ENCODE peak calls at places on chromosomes 13 and 19, in four cellular contexts. L is stomach, U is HCT116, J is gastrocnemius medialis. F is an unnamed sample.

GRCh38 chr19:4057913-4058695 is 8.6 kb downstream of the ZBTB7A start:
- DNase-seq in L (peak), U (peak), J (peak), F (peak)

GRCh38 chr19:14325863-14326262 is 55.4 kb upstream of the ADGRE5 start:
- DNase-seq in L (no peak), U (no peak), J (no peak), F (no peak)

GRCh38 chr13:37657134-37657533 is 58.6 kb upstream of the POSTN start:
- DNase-seq in L (no peak), U (no peak), J (no peak), F (no peak)

GRCh38 chr19:48613024-48613851 is 1.6 kb downstream of the FAM83E start:
- DNase-seq in L (peak), U (no peak), J (no peak), F (no peak)

GRCh38 chr19:13825489-13826475 is 30.5 kb downstream of the ZSWIM4 start:
- DNase-seq in L (no peak), U (no peak), J (no peak), F (no peak)

GRCh38 chr19:37334179-37335071 is 36.5 kb upstream of the ZNF527 start:
- DNase-seq in L (peak), U (no peak), J (peak), F (peak)

GRCh38 chr19:6023085-6023682 is 45.2 kb upstream of the RANBP3 start:
- DNase-seq in L (no peak), U (no peak), J (no peak), F (peak)

GRCh38 chr13:23965346-23965745 is 68.0 kb upstream of the C1QTNF9B start:
- DNase-seq in L (no peak), U (no peak), J (no peak), F (no peak)

GRCh38 chr19:11458236-11458900 is 22.5 kb downstream of the ELAVL3 start:
- DNase-seq in L (no peak), U (no peak), J (no peak), F (no peak)

GRCh38 chr13:60572003-60572792 is 175.2 kb downstream of the TDRD3 start:
- DNase-seq in L (no peak), U (no peak), J (no peak), F (no peak)

GRCh38 chr13:24338721-24339120 is 29.3 kb downstream of the C1QTNF9 start:
- DNase-seq in L (no peak), U (no peak), J (no peak), F (no peak)

GRCh38 chr19:33064117-33064777 is 441 bp downstream of the RHPN2 start:
- DNase-seq in L (peak), U (no peak), J (no peak), F (no peak)

GRCh38 chr19:29191005-29191404 is 21.9 kb downstream of the UQCRFS1 start:
- DNase-seq in L (no peak), U (no peak), J (no peak), F (no peak)

GRCh38 chr19:43463381-43464088 is 1.9 kb downstream of the LYPD3 start:
- DNase-seq in L (peak), U (peak), J (peak), F (peak)

GRCh38 chr19:16073988-16074387 is 2.3 kb upstream of the TPM4 start:
- DNase-seq in L (no peak), U (no peak), J (no peak), F (no peak)

GRCh38 chr19:50794778-50795664 is 4.8 kb downstream of the ACP4 start:
- DNase-seq in L (no peak), U (no peak), J (no peak), F (no peak)

GRCh38 chr13:49183672-49184315 is 36.3 kb upstream of the MLNR start:
- DNase-seq in L (no peak), U (no peak), J (no peak), F (no peak)

GRCh38 chr19:18745012-18745735 is 45.9 kb downstream of the COMP start:
- DNase-seq in L (no peak), U (no peak), J (no peak), F (peak)

GRCh38 chr19:47315125-47315821 is 5.6 kb downstream of the C5AR1 start:
- DNase-seq in L (peak), U (peak), J (peak), F (peak)

GRCh38 chr19:7679017-7679720 is 1.5 kb upstream of the TRAPPC5 start:
- DNase-seq in L (no peak), U (no peak), J (no peak), F (peak)

GRCh38 chr13:61751039-61751438 is 335.4 kb upstream of the PCDH20 start:
- DNase-seq in L (no peak), U (no peak), J (no peak), F (no peak)

GRCh38 chr13:59664586-59664985 is 499.1 kb downstream of the DIAPH3 start:
- DNase-seq in L (no peak), U (no peak), J (no peak), F (no peak)

GRCh38 chr19:49409441-49410029 is 13.7 kb downstream of the PTH2 start:
- DNase-seq in L (no peak), U (no peak), J (no peak), F (no peak)

GRCh38 chr13:114264886-114265611 is 16.4 kb upstream of the UPF3A start:
- DNase-seq in L (no peak), U (no peak), J (no peak), F (no peak)

GRCh38 chr19:47377208-47377701 is 28.1 kb downstream of the DHX34 start:
- DNase-seq in L (no peak), U (no peak), J (no peak), F (peak)

GRCh38 chr13:104006625-104007061 is 940.4 kb upstream of the SLC10A2 start:
- DNase-seq in L (no peak), U (no peak), J (no peak), F (no peak)

GRCh38 chr19:31974941-31975340 is 370.5 kb upstream of the ZNF507 start:
- DNase-seq in L (no peak), U (no peak), J (no peak), F (no peak)

GRCh38 chr13:52840066-52840465 is 8.4 kb downstream of the PCDH8 start:
- DNase-seq in L (no peak), U (no peak), J (no peak), F (no peak)

GRCh38 chr13:48126944-48127814 is 32.3 kb upstream of the MED4 start:
- DNase-seq in L (peak), U (peak), J (peak), F (peak)

GRCh38 chr19:48874309-48875135 is 2.3 kb downstream of the PPP1R15A start:
- DNase-seq in L (peak), U (no peak), J (no peak), F (no peak)

GRCh38 chr19:24062222-24062621 is 24.8 kb upstream of the ZNF254 start:
- DNase-seq in L (no peak), U (no peak), J (no peak), F (no peak)

GRCh38 chr19:17305517-17306284 is at the start of gene MRPL34:
- DNase-seq in L (peak), U (peak), J (peak), F (peak)

GRCh38 chr19:18211683-18212082 is 7.8 kb upstream of the RAB3A start:
- DNase-seq in L (no peak), U (no peak), J (no peak), F (no peak)

GRCh38 chr13:72727417-72728289 is at the start of the genes BORA and MZT1:
- DNase-seq in L (peak), U (peak), J (peak), F (peak)

GRCh38 chr13:72726721-72727416 is 560 bp downstream of the MZT1 start:
- DNase-seq in L (peak), U (peak), J (no peak), F (peak)

GRCh38 chr13:72728290-72728605 is 525 bp downstream of the BORA start:
- DNase-seq in L (no peak), U (no peak), J (no peak), F (no peak)
- H3K27ac ChIP-seq in L (no peak), U (peak), J (peak), F (no peak)

DNA sequence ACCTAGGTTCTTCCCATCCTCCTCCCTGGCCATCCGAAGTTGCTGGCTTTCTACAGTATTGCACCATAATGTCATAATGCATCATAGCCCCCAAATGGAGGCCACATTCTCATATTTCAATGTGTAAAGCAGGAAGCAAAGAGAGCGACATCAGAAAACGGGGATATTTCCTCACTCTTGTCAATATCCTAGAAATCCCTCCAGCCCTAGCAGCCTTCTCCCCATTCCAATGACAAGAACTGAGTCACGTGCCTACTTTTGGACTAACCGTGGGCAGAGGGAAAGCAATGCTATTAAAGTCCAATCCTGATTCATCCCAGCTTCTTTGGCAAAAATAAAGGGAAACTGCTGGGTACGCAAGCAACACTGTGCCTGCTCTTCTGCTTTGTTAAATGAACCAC is 4.3 kb upstream of the RAP2A start:
- DNase-seq in L (no peak), U (no peak), J (no peak), F (no peak)
- TF ChIP-seq POLR2A in L (no peak), U (no peak), J (no peak), F (no peak)

DNA sequence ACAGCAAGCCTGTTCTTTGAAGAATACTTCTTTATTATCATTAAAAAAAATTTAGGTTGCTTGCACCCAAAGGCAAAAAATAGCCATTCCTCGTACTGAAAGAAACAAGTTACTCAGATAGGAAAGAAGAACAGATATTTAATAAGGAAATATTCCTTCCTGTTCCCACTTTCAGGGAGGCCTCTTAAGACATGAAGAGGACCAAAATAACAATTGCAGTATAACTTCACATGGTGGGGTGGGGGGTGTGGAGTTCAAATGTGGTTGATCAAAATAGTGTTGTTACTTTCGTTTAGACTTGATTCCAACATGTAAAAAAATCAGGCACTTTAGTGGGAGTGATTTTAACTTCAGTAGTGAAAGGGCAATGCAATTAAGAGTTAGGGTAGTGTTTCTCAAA is 3.6 kb downstream of the RGCC start:
- DNase-seq in L (no peak), U (no peak), J (no peak), F (no peak)
- H3K27ac ChIP-seq in L (no peak), U (no peak), J (peak), F (no peak)

GRCh38 chr19:35716985-35717664 is 678 bp upstream of the KMT2B start:
- DNase-seq in L (peak), U (peak), J (peak), F (peak)
- TF ChIP-seq POLR2A in L (no peak), U (no peak), J (peak), F (no peak)

DNA sequence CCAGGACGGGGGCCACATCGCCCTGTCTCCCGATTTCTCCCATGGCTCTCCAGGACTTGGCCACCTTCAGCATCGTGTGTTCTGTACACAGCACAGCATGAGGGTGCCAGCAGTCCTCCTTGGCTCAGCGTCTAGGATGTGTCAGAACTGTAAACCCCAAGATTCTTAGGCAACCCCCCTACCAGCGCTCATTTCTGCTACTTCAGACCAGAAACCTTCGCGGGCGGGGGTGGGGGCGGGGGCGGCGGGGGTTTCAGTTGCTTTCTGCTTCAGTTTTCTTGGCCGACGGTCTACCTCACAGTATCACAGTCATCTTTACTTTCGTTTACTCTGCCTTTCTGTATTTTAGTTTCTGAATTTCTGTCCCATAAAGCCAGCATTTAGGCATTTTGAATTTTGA is 82.4 kb downstream of the GGACT start:
- DNase-seq in L (no peak), U (no peak), J (no peak), F (no peak)
- H3K27ac ChIP-seq in L (no peak), U (no peak), J (no peak), F (no peak)

GRCh38 chr19:42149447-42150202 is 17.4 kb upstream of the POU2F2 start:
- DNase-seq in L (no peak), U (no peak), J (no peak), F (no peak)
- TF ChIP-seq POLR2A in L (no peak), U (no peak), J (no peak), F (no peak)

GRCh38 chr13:96053003-96053703 is at the start of gene UGGT2:
- DNase-seq in L (peak), U (peak), J (peak), F (peak)

DNA sequence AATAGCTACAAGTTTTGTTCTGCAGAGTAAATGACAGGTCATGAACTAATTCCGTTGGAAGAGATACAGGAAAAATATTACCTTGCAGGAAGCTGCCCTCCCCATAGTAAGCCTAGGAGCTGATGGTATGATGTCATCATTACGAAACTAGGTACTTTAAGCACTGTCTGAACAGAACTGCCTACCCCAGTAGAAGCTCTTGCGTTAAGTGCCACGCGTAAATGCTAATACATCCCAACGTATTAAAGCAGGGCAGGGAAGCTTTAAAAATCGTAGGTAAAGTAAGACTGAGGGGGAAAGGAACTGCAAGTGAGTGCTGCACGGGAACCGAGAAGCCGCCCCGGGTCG is 572 bp downstream of the UGGT2 start:
- DNase-seq in L (no peak), U (peak), J (no peak), F (no peak)
- H3K27ac ChIP-seq in L (peak), U (peak), J (peak), F (peak)

F was measured in testis.